ENCODE peak calls at places on chromosomes 16 and 17, in seven cellular contexts. One of them, this sample, is unnamed.

GRCh38 chr17:5943232-5943631 is 126.9 kb upstream of the WSCD1 start:
- DNase-seq in AG10803: no peak
- DNase-seq in fibroblast of mammary gland: no peak
- DNase-seq in RWPE1: no peak
- DNase-seq in heart right ventricle: no peak
- DNase-seq in neural crest cell: no peak
- DNase-seq in CD8-positive, alpha-beta T cell: no peak
- DNase-seq in this sample: no peak

GRCh38 chr16:12009922-12010321 is 33.4 kb downstream of the SNX29 start:
- DNase-seq in neural crest cell: no peak
- DNase-seq in heart right ventricle: no peak
- DNase-seq in RWPE1: no peak
- DNase-seq in AG10803: no peak
- DNase-seq in fibroblast of mammary gland: no peak
- DNase-seq in CD8-positive, alpha-beta T cell: no peak
- DNase-seq in this sample: no peak

GRCh38 chr17:38848939-38849563 is 4.5 kb downstream of the RPL23 start:
- DNase-seq in RWPE1: no peak
- DNase-seq in fibroblast of mammary gland: no peak
- DNase-seq in AG10803: no peak
- DNase-seq in neural crest cell: no peak
- DNase-seq in CD8-positive, alpha-beta T cell: no peak
- DNase-seq in heart right ventricle: no peak
- DNase-seq in this sample: no peak

GRCh38 chr16:79632289-79632688 is 31.8 kb upstream of the MAF start:
- DNase-seq in heart right ventricle: no peak
- DNase-seq in CD8-positive, alpha-beta T cell: no peak
- DNase-seq in AG10803: no peak
- DNase-seq in fibroblast of mammary gland: no peak
- DNase-seq in neural crest cell: no peak
- DNase-seq in RWPE1: peak
- DNase-seq in this sample: no peak

GRCh38 chr17:47690121-47690520 is 3.8 kb upstream of the TBKBP1 start:
- DNase-seq in CD8-positive, alpha-beta T cell: no peak
- DNase-seq in AG10803: no peak
- DNase-seq in heart right ventricle: no peak
- DNase-seq in RWPE1: no peak
- DNase-seq in neural crest cell: no peak
- DNase-seq in fibroblast of mammary gland: no peak
- DNase-seq in this sample: no peak

GRCh38 chr17:82253179-82253544 is 20.3 kb downstream of the CSNK1D start:
- DNase-seq in AG10803: no peak
- DNase-seq in CD8-positive, alpha-beta T cell: no peak
- DNase-seq in RWPE1: no peak
- DNase-seq in heart right ventricle: no peak
- DNase-seq in neural crest cell: no peak
- DNase-seq in fibroblast of mammary gland: no peak
- DNase-seq in this sample: no peak

GRCh38 chr16:68786685-68787418 is 49.8 kb downstream of the CDH1 start:
- DNase-seq in fibroblast of mammary gland: peak
- DNase-seq in CD8-positive, alpha-beta T cell: no peak
- DNase-seq in RWPE1: peak
- DNase-seq in heart right ventricle: no peak
- DNase-seq in neural crest cell: no peak
- DNase-seq in AG10803: peak
- DNase-seq in this sample: no peak

GRCh38 chr17:49515196-49515770 is 20.2 kb downstream of the NGFR start:
- DNase-seq in heart right ventricle: peak
- DNase-seq in CD8-positive, alpha-beta T cell: no peak
- DNase-seq in neural crest cell: peak
- DNase-seq in AG10803: peak
- DNase-seq in fibroblast of mammary gland: peak
- DNase-seq in RWPE1: peak
- DNase-seq in this sample: no peak

GRCh38 chr17:65158081-65158480 is 20.9 kb downstream of the RGS9 start:
- DNase-seq in neural crest cell: no peak
- DNase-seq in RWPE1: no peak
- DNase-seq in heart right ventricle: no peak
- DNase-seq in fibroblast of mammary gland: peak
- DNase-seq in CD8-positive, alpha-beta T cell: no peak
- DNase-seq in AG10803: no peak
- DNase-seq in this sample: no peak

GRCh38 chr17:47751471-47751870 is 18.4 kb downstream of the TBX21 start:
- DNase-seq in heart right ventricle: no peak
- DNase-seq in CD8-positive, alpha-beta T cell: no peak
- DNase-seq in fibroblast of mammary gland: no peak
- DNase-seq in AG10803: no peak
- DNase-seq in neural crest cell: no peak
- DNase-seq in RWPE1: no peak
- DNase-seq in this sample: no peak

DNA sequence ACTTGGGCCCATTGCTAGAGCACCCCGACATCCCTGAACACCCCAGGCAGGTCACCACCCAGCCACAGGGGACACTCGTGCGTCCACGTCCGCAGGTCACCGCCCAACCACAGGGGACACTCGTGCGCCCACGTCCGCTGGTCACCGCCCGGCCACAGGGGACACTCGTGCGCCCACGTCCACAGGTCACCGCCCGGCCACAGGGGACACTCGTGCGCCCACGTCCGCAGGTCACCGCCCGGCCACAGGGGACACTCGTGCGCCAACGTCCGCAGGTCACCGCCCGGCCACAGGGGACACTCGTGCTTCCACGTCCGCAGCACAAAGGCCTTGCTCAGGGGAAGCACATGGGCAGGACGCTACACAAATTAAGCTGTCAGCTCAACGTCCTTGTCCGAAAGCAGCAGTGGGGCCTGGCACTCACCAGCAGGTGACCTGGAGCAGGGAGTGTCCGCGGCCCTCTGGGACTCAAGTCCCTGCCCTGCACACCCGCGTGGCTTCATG is 17.7 kb downstream of the GALNS start:
- DNase-seq in neural crest cell: no peak
- DNase-seq in RWPE1: no peak
- DNase-seq in fibroblast of mammary gland: no peak
- DNase-seq in heart right ventricle: no peak
- DNase-seq in CD8-positive, alpha-beta T cell: no peak
- DNase-seq in AG10803: no peak
- DNase-seq in this sample: no peak
- TF ChIP-seq CTCF in neural crest cell: no peak
- TF ChIP-seq CTCF in RWPE1: no peak
- TF ChIP-seq CTCF in fibroblast of mammary gland: no peak
- TF ChIP-seq CTCF in heart right ventricle: no peak
- TF ChIP-seq CTCF in CD8-positive, alpha-beta T cell: no peak
- TF ChIP-seq CTCF in AG10803: no peak
- TF ChIP-seq CTCF in this sample: no peak

DNA sequence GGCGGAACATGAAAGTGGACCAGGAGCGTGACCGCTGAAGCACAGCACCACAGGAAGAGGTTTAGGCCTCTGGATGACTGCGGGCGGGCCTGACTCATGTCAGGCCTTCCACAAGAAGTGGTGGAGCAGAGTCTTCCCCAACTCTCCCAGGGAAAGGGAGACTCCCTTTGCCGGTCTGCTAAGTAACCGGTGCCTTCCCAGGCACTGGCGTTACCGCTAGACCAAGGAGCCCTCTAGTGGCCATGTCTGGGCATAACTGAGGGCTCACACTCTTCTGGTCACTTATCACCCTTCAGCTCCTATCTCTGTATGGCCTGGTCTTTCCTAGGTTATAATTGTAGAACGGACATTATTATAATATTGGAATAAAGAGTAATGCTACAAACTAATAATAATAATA is 1931.9 kb downstream of the TP53TG3F start:
- DNase-seq in fibroblast of mammary gland: peak
- DNase-seq in RWPE1: no peak
- DNase-seq in neural crest cell: no peak
- DNase-seq in CD8-positive, alpha-beta T cell: no peak
- DNase-seq in heart right ventricle: peak
- DNase-seq in AG10803: peak
- DNase-seq in this sample: no peak
- TF ChIP-seq CTCF in fibroblast of mammary gland: peak
- TF ChIP-seq CTCF in RWPE1: no peak
- TF ChIP-seq CTCF in neural crest cell: peak
- TF ChIP-seq CTCF in CD8-positive, alpha-beta T cell: no peak
- TF ChIP-seq CTCF in heart right ventricle: peak
- TF ChIP-seq CTCF in AG10803: peak
- TF ChIP-seq CTCF in this sample: peak

DNA sequence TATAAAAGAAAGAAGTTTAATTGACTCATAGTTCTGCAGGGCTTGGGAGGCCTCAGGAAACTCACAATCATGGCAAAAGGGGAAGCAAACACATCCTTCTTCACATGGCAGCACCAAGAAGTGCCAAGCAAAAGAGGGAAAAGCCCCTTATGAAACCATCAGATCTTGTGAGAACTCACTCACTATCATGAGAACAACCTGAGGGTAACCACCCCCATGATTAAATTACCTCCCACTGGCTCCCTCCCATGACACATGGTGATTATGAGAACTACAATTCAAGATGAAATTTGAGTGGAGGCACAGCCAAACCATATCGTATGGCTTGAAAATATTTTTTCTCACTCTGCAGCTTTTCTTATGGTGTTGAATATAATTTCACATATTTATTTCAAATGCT is 151.7 kb downstream of the ANKFN1 start:
- DNase-seq in fibroblast of mammary gland: no peak
- DNase-seq in CD8-positive, alpha-beta T cell: no peak
- DNase-seq in AG10803: no peak
- DNase-seq in heart right ventricle: no peak
- DNase-seq in neural crest cell: no peak
- DNase-seq in RWPE1: no peak
- DNase-seq in this sample: peak
- TF ChIP-seq CTCF in fibroblast of mammary gland: no peak
- TF ChIP-seq CTCF in CD8-positive, alpha-beta T cell: no peak
- TF ChIP-seq CTCF in AG10803: no peak
- TF ChIP-seq CTCF in heart right ventricle: no peak
- TF ChIP-seq CTCF in neural crest cell: peak
- TF ChIP-seq CTCF in RWPE1: no peak
- TF ChIP-seq CTCF in this sample: peak

DNA sequence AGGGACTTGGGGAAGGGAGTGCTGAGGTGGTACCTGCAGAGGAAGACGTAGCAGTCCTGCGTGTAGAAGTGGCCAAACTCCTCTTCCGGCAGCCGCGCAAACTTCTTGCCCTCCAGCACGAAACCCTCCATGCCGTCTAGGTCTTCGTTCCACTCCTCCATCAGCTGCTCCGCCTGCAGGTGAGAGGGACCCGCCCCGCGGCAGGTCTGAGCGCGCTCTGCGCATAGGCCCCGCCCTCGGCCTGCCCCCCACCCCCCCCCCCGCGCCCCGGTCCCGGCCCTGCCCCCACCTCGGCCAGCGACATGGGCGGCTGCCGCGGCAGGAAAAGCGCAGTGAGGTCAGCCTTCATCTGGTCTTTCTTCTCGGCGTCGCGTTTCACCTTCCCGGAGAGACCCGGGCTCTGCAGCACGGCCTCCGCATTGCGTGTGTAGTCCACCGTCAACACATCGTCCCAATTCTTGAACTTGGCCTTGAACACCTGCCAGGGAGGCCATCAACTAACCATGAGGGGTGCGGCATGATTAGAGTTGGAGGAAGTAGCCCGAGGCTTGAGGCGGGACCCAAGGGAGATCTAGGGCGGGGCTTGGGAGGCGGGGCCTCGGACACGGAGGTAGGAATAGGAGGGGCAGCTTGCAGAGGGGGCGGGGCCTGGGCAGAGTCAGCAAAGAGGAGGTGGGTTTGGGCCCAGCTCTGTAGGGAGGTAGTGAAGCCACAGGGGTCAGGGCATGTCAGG is 11.5 kb downstream of the FLII start:
- DNase-seq in AG10803: no peak
- DNase-seq in CD8-positive, alpha-beta T cell: peak
- DNase-seq in neural crest cell: no peak
- DNase-seq in RWPE1: peak
- DNase-seq in heart right ventricle: peak
- DNase-seq in fibroblast of mammary gland: peak
- DNase-seq in this sample: no peak
- TF ChIP-seq CTCF in AG10803: no peak
- TF ChIP-seq CTCF in CD8-positive, alpha-beta T cell: no peak
- TF ChIP-seq CTCF in neural crest cell: no peak
- TF ChIP-seq CTCF in RWPE1: no peak
- TF ChIP-seq CTCF in heart right ventricle: no peak
- TF ChIP-seq CTCF in fibroblast of mammary gland: no peak
- TF ChIP-seq CTCF in this sample: no peak

GRCh38 chr16:56303880-56304279 is 112.6 kb downstream of the GNAO1 start:
- DNase-seq in RWPE1: no peak
- DNase-seq in AG10803: no peak
- DNase-seq in neural crest cell: no peak
- DNase-seq in fibroblast of mammary gland: no peak
- DNase-seq in CD8-positive, alpha-beta T cell: no peak
- DNase-seq in heart right ventricle: no peak
- DNase-seq in this sample: no peak

GRCh38 chr16:56303066-56303705 is 111.9 kb downstream of the GNAO1 start:
- DNase-seq in AG10803: no peak
- DNase-seq in fibroblast of mammary gland: no peak
- DNase-seq in CD8-positive, alpha-beta T cell: no peak
- DNase-seq in RWPE1: no peak
- DNase-seq in neural crest cell: no peak
- DNase-seq in heart right ventricle: no peak
- DNase-seq in this sample: no peak

GRCh38 chr16:56307534-56307873 is 116.2 kb downstream of the GNAO1 start:
- DNase-seq in RWPE1: no peak
- DNase-seq in neural crest cell: no peak
- DNase-seq in AG10803: no peak
- DNase-seq in heart right ventricle: no peak
- DNase-seq in CD8-positive, alpha-beta T cell: no peak
- DNase-seq in fibroblast of mammary gland: no peak
- DNase-seq in this sample: no peak

GRCh38 chr16:56305956-56306565 is 114.8 kb downstream of the GNAO1 start:
- DNase-seq in RWPE1: no peak
- DNase-seq in heart right ventricle: no peak
- DNase-seq in AG10803: no peak
- DNase-seq in neural crest cell: no peak
- DNase-seq in CD8-positive, alpha-beta T cell: no peak
- DNase-seq in fibroblast of mammary gland: no peak
- DNase-seq in this sample: no peak

DNA sequence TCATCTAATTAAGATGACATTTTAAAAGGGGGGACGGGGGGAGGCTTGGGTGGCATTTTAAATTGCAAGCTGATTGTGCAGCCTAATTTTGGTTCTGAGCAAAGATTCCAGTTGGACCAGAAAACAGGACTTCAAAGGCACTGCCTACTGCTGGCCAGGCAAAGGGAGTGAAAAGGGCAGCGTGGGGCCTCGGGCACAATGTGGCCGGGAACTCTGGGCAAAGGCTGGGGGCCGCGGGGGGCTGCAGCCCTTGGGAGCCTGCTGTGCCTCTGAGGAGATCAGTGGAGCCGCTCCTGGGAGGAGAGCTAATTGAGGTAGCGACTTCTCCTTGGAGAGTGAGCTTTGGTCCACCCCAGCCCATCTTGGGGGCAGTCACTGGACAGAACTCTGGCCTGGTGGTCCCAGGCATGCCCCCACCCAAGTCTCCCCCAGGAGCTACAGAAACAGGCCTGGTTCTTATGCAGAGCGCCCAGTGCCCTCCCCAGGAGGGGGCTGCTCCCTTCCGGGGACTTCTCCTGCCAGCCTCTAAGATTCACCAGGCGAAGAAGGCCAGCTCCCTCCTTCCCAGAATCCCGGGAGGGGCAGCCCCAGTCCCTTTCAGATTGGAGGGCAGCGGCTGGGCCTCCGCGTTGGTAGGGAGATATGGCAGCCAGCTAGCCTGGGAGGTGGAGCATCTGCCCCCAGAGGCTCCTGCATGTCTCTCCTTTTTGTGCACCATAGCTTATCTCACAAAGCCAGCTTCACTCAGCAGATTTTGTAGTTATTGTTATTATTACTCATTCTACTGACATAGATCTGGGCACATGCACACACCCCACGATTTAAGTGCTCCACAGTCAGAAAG is 115.6 kb downstream of the GNAO1 start:
- DNase-seq in fibroblast of mammary gland: no peak
- DNase-seq in RWPE1: no peak
- DNase-seq in neural crest cell: no peak
- DNase-seq in heart right ventricle: no peak
- DNase-seq in CD8-positive, alpha-beta T cell: no peak
- DNase-seq in AG10803: no peak
- DNase-seq in this sample: no peak
- TF ChIP-seq CTCF in fibroblast of mammary gland: no peak
- TF ChIP-seq CTCF in RWPE1: no peak
- TF ChIP-seq CTCF in neural crest cell: no peak
- TF ChIP-seq CTCF in heart right ventricle: no peak
- TF ChIP-seq CTCF in CD8-positive, alpha-beta T cell: no peak
- TF ChIP-seq CTCF in AG10803: no peak
- TF ChIP-seq CTCF in this sample: no peak